ENCODE peak calls at places on chromosomes 2 and 18, in seven cellular contexts. One of them, this sample, is unnamed.
A peak's percentile ranks its signal among the peaks of the same experiment; 100 is the strongest.

GRCh38 chr2:150271952-150272351 is 215.5 kb downstream of the RND3 start:
- DNase-seq in fibroblast of lung: peak; percentile 45
- DNase-seq in CD8-positive, alpha-beta T cell: no peak
- DNase-seq in GM23248: peak; percentile 85
- DNase-seq in BJ: peak; percentile 83
- DNase-seq in right cardiac atrium: no peak
- DNase-seq in HCT116: no peak
- DNase-seq in this sample: no peak

GRCh38 chr2:177633910-177634294 is 241.3 kb downstream of the AGPS start:
- DNase-seq in fibroblast of lung: no peak
- DNase-seq in CD8-positive, alpha-beta T cell: no peak
- DNase-seq in GM23248: peak; percentile 7
- DNase-seq in BJ: no peak
- DNase-seq in right cardiac atrium: no peak
- DNase-seq in HCT116: no peak
- DNase-seq in this sample: no peak

GRCh38 chr2:171852489-171852888 is 41.6 kb downstream of the SLC25A12 start:
- DNase-seq in fibroblast of lung: peak; percentile 43
- DNase-seq in CD8-positive, alpha-beta T cell: no peak
- DNase-seq in GM23248: no peak
- DNase-seq in BJ: no peak
- DNase-seq in right cardiac atrium: no peak
- DNase-seq in HCT116: no peak
- DNase-seq in this sample: no peak

GRCh38 chr2:237664151-237664550 is 36.8 kb downstream of the LRRFIP1 start:
- DNase-seq in fibroblast of lung: no peak
- DNase-seq in CD8-positive, alpha-beta T cell: no peak
- DNase-seq in GM23248: no peak
- DNase-seq in BJ: no peak
- DNase-seq in right cardiac atrium: no peak
- DNase-seq in HCT116: no peak
- DNase-seq in this sample: no peak

GRCh38 chr2:121038831-121039230 is 246.2 kb downstream of the TFCP2L1 start:
- DNase-seq in fibroblast of lung: no peak
- DNase-seq in CD8-positive, alpha-beta T cell: no peak
- DNase-seq in GM23248: peak; percentile 42
- DNase-seq in BJ: no peak
- DNase-seq in right cardiac atrium: no peak
- DNase-seq in HCT116: no peak
- DNase-seq in this sample: no peak

GRCh38 chr2:237927135-237927534 is 39.7 kb upstream of the UBE2F start:
- DNase-seq in fibroblast of lung: no peak
- DNase-seq in CD8-positive, alpha-beta T cell: no peak
- DNase-seq in GM23248: peak; percentile 18
- DNase-seq in BJ: no peak
- DNase-seq in right cardiac atrium: no peak
- DNase-seq in HCT116: no peak
- DNase-seq in this sample: no peak

GRCh38 chr18:5622905-5623304 is 79.1 kb upstream of the EPB41L3 start:
- DNase-seq in fibroblast of lung: peak; percentile 44
- DNase-seq in CD8-positive, alpha-beta T cell: no peak
- DNase-seq in GM23248: peak; percentile 14
- DNase-seq in BJ: no peak
- DNase-seq in right cardiac atrium: no peak
- DNase-seq in HCT116: no peak
- DNase-seq in this sample: no peak

GRCh38 chr2:234949762-234950434 is 1.9 kb upstream of the SH3BP4 start:
- DNase-seq in fibroblast of lung: peak; percentile 100
- DNase-seq in CD8-positive, alpha-beta T cell: no peak
- DNase-seq in GM23248: peak; percentile 97
- DNase-seq in BJ: peak; percentile 98
- DNase-seq in right cardiac atrium: no peak
- DNase-seq in HCT116: no peak
- DNase-seq in this sample: no peak

GRCh38 chr18:74251297-74252031 is 40.3 kb downstream of the CYB5A start:
- DNase-seq in fibroblast of lung: peak; percentile 87
- DNase-seq in CD8-positive, alpha-beta T cell: no peak
- DNase-seq in GM23248: peak; percentile 70
- DNase-seq in BJ: peak; percentile 55
- DNase-seq in right cardiac atrium: no peak
- DNase-seq in HCT116: no peak
- DNase-seq in this sample: no peak

GRCh38 chr2:136765256-136765735 is at the start of gene THSD7B:
- DNase-seq in fibroblast of lung: no peak
- DNase-seq in CD8-positive, alpha-beta T cell: no peak
- DNase-seq in GM23248: peak; percentile 7
- DNase-seq in BJ: no peak
- DNase-seq in right cardiac atrium: peak; percentile 10
- DNase-seq in HCT116: no peak
- DNase-seq in this sample: no peak

GRCh38 chr2:139940701-139941100 is 1160.5 kb upstream of the NXPH2 start:
- DNase-seq in fibroblast of lung: no peak
- DNase-seq in CD8-positive, alpha-beta T cell: no peak
- DNase-seq in GM23248: no peak
- DNase-seq in BJ: no peak
- DNase-seq in right cardiac atrium: no peak
- DNase-seq in HCT116: no peak
- DNase-seq in this sample: no peak

GRCh38 chr18:78482378-78482777 is 497.2 kb upstream of the SALL3 start:
- DNase-seq in fibroblast of lung: no peak
- DNase-seq in CD8-positive, alpha-beta T cell: no peak
- DNase-seq in GM23248: no peak
- DNase-seq in BJ: no peak
- DNase-seq in right cardiac atrium: no peak
- DNase-seq in HCT116: no peak
- DNase-seq in this sample: no peak

GRCh38 chr2:199596549-199596948 is 138.8 kb upstream of the SATB2 start:
- DNase-seq in fibroblast of lung: peak; percentile 35
- DNase-seq in CD8-positive, alpha-beta T cell: no peak
- DNase-seq in GM23248: peak; percentile 45
- DNase-seq in BJ: no peak
- DNase-seq in right cardiac atrium: no peak
- DNase-seq in HCT116: peak; percentile 24
- DNase-seq in this sample: no peak

GRCh38 chr2:233848276-233848675 is 6.1 kb downstream of the HJURP start:
- DNase-seq in fibroblast of lung: no peak
- DNase-seq in CD8-positive, alpha-beta T cell: no peak
- DNase-seq in GM23248: no peak
- DNase-seq in BJ: no peak
- DNase-seq in right cardiac atrium: no peak
- DNase-seq in HCT116: no peak
- DNase-seq in this sample: no peak

GRCh38 chr18:12782521-12782920 is 79.7 kb downstream of the PSMG2 start:
- DNase-seq in fibroblast of lung: no peak
- DNase-seq in CD8-positive, alpha-beta T cell: no peak
- DNase-seq in GM23248: no peak
- DNase-seq in BJ: no peak
- DNase-seq in right cardiac atrium: no peak
- DNase-seq in HCT116: no peak
- DNase-seq in this sample: no peak

GRCh38 chr2:235433860-235434259 is 60.0 kb upstream of the AGAP1 start:
- DNase-seq in fibroblast of lung: peak; percentile 43
- DNase-seq in CD8-positive, alpha-beta T cell: no peak
- DNase-seq in GM23248: peak; percentile 67
- DNase-seq in BJ: no peak
- DNase-seq in right cardiac atrium: peak; percentile 82
- DNase-seq in HCT116: no peak
- DNase-seq in this sample: no peak

GRCh38 chr2:15762449-15762848 is 170.8 kb downstream of the DDX1 start:
- DNase-seq in fibroblast of lung: no peak
- DNase-seq in CD8-positive, alpha-beta T cell: no peak
- DNase-seq in GM23248: no peak
- DNase-seq in BJ: no peak
- DNase-seq in right cardiac atrium: no peak
- DNase-seq in HCT116: no peak
- DNase-seq in this sample: peak; percentile 35

GRCh38 chr18:908631-909621 is 4.3 kb downstream of the ADCYAP1 start:
- DNase-seq in fibroblast of lung: no peak
- DNase-seq in CD8-positive, alpha-beta T cell: no peak
- DNase-seq in GM23248: peak; percentile 6
- DNase-seq in BJ: no peak
- DNase-seq in right cardiac atrium: no peak
- DNase-seq in HCT116: no peak
- DNase-seq in this sample: no peak

GRCh38 chr2:37180006-37180639 is 8.3 kb downstream of the SULT6B1 start:
- DNase-seq in fibroblast of lung: no peak
- DNase-seq in CD8-positive, alpha-beta T cell: no peak
- DNase-seq in GM23248: no peak
- DNase-seq in BJ: no peak
- DNase-seq in right cardiac atrium: no peak
- DNase-seq in HCT116: no peak
- DNase-seq in this sample: no peak
- H3K4me3 ChIP-seq in fibroblast of lung: no peak overlapping the region
- H3K4me3 ChIP-seq in CD8-positive, alpha-beta T cell: no peak overlapping the region
- H3K4me3 ChIP-seq in GM23248: no peak overlapping the region
- H3K4me3 ChIP-seq in BJ: no peak overlapping the region
- H3K4me3 ChIP-seq in right cardiac atrium: no peak overlapping the region
- H3K4me3 ChIP-seq in HCT116: no peak overlapping the region
- H3K4me3 ChIP-seq in this sample: no peak overlapping the region

GRCh38 chr2:55416826-55417568 is 2.7 kb downstream of the CCDC88A start:
- DNase-seq in fibroblast of lung: no peak
- DNase-seq in CD8-positive, alpha-beta T cell: no peak
- DNase-seq in GM23248: no peak
- DNase-seq in BJ: no peak
- DNase-seq in right cardiac atrium: no peak
- DNase-seq in HCT116: no peak
- DNase-seq in this sample: no peak
- H3K4me3 ChIP-seq in fibroblast of lung: peak overlapping the region; percentile 89
- H3K4me3 ChIP-seq in CD8-positive, alpha-beta T cell: no peak overlapping the region
- H3K4me3 ChIP-seq in GM23248: peak overlapping the region; percentile 89
- H3K4me3 ChIP-seq in BJ: no peak overlapping the region
- H3K4me3 ChIP-seq in right cardiac atrium: no peak overlapping the region
- H3K4me3 ChIP-seq in HCT116: no peak overlapping the region
- H3K4me3 ChIP-seq in this sample: peak overlapping the region; percentile 93

GRCh38 chr2:208406474-208407451 is at the start of gene PTH2R:
- DNase-seq in fibroblast of lung: peak; percentile 5
- DNase-seq in CD8-positive, alpha-beta T cell: no peak
- DNase-seq in GM23248: peak; percentile 23
- DNase-seq in BJ: no peak
- DNase-seq in right cardiac atrium: no peak
- DNase-seq in HCT116: no peak
- DNase-seq in this sample: no peak
- H3K4me3 ChIP-seq in fibroblast of lung: no peak within 1 kb of the TSS
- H3K4me3 ChIP-seq in CD8-positive, alpha-beta T cell: no peak within 1 kb of the TSS
- H3K4me3 ChIP-seq in GM23248: peak within 1 kb of the TSS; percentile 31
- H3K4me3 ChIP-seq in BJ: no peak within 1 kb of the TSS
- H3K4me3 ChIP-seq in right cardiac atrium: peak within 1 kb of the TSS; percentile 13
- H3K4me3 ChIP-seq in HCT116: no peak within 1 kb of the TSS
- H3K4me3 ChIP-seq in this sample: peak within 1 kb of the TSS; percentile 63

GRCh38 chr18:30992231-30992630 is 50.3 kb downstream of the DSC3 start:
- DNase-seq in fibroblast of lung: no peak
- DNase-seq in CD8-positive, alpha-beta T cell: no peak
- DNase-seq in GM23248: no peak
- DNase-seq in BJ: no peak
- DNase-seq in right cardiac atrium: no peak
- DNase-seq in HCT116: no peak
- DNase-seq in this sample: no peak

GRCh38 chr18:30987479-30988241 is 54.9 kb downstream of the DSC3 start:
- DNase-seq in fibroblast of lung: no peak
- DNase-seq in CD8-positive, alpha-beta T cell: no peak
- DNase-seq in GM23248: peak; percentile 2
- DNase-seq in BJ: no peak
- DNase-seq in right cardiac atrium: no peak
- DNase-seq in HCT116: peak; percentile 83
- DNase-seq in this sample: no peak

GRCh38 chr18:30991397-30991796 is 51.1 kb downstream of the DSC3 start:
- DNase-seq in fibroblast of lung: no peak
- DNase-seq in CD8-positive, alpha-beta T cell: no peak
- DNase-seq in GM23248: no peak
- DNase-seq in BJ: no peak
- DNase-seq in right cardiac atrium: no peak
- DNase-seq in HCT116: no peak
- DNase-seq in this sample: no peak

GRCh38 chr18:30985753-30986152 is 56.8 kb downstream of the DSC3 start:
- DNase-seq in fibroblast of lung: no peak
- DNase-seq in CD8-positive, alpha-beta T cell: no peak
- DNase-seq in GM23248: no peak
- DNase-seq in BJ: no peak
- DNase-seq in right cardiac atrium: no peak
- DNase-seq in HCT116: no peak
- DNase-seq in this sample: no peak

DNA sequence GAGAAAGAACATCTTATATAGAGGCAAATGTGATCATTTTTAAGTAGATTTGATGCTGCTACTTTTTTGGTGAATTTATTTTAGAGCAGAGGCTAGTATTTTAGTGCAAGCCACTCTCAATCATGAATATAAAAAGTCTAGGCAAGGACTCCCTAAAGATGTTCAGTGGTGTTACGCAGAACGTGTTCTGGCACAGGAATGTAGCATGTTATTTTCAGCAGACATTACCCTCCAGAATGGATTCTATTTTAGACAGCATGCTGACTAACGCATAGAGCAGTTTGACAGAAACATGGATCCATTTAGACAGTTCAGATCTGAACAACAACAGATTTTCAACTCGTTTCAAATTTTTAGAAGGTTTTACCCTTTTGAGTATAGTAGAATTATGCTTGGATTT is 54.1 kb downstream of the DSC3 start:
- DNase-seq in fibroblast of lung: no peak
- DNase-seq in CD8-positive, alpha-beta T cell: no peak
- DNase-seq in GM23248: no peak
- DNase-seq in BJ: no peak
- DNase-seq in right cardiac atrium: no peak
- DNase-seq in HCT116: no peak
- DNase-seq in this sample: no peak
- H3K4me3 ChIP-seq in fibroblast of lung: no peak overlapping the region
- H3K4me3 ChIP-seq in CD8-positive, alpha-beta T cell: no peak overlapping the region
- H3K4me3 ChIP-seq in GM23248: no peak overlapping the region
- H3K4me3 ChIP-seq in BJ: no peak overlapping the region
- H3K4me3 ChIP-seq in right cardiac atrium: no peak overlapping the region
- H3K4me3 ChIP-seq in HCT116: no peak overlapping the region
- H3K4me3 ChIP-seq in this sample: no peak overlapping the region

GRCh38 chr2:24791452-24791851 is 1.7 kb downstream of the PTRHD1 start:
- DNase-seq in fibroblast of lung: no peak
- DNase-seq in CD8-positive, alpha-beta T cell: no peak
- DNase-seq in GM23248: peak; percentile 13
- DNase-seq in BJ: no peak
- DNase-seq in right cardiac atrium: no peak
- DNase-seq in HCT116: no peak
- DNase-seq in this sample: no peak
- H3K4me3 ChIP-seq in fibroblast of lung: no peak overlapping the region
- H3K4me3 ChIP-seq in CD8-positive, alpha-beta T cell: no peak overlapping the region
- H3K4me3 ChIP-seq in GM23248: no peak overlapping the region
- H3K4me3 ChIP-seq in BJ: no peak overlapping the region
- H3K4me3 ChIP-seq in right cardiac atrium: no peak overlapping the region
- H3K4me3 ChIP-seq in HCT116: no peak overlapping the region
- H3K4me3 ChIP-seq in this sample: no peak overlapping the region